ENCODE peak calls at places on chromosomes 7 and 10, in four cellular contexts. Y is GM10248, R is colonic mucosa, L is left lung. Z is an unnamed sample.

GRCh38 chr10:29591416-29591968 is 43.3 kb downstream of the SVIL start:
- DNase-seq in Y (no peak), R (no peak), L (no peak), Z (no peak)

GRCh38 chr7:134357486-134357885 is 40.8 kb upstream of the SLC35B4 start:
- DNase-seq in Y (no peak), R (no peak), L (no peak), Z (no peak)

GRCh38 chr10:13284050-13284449 is 15.8 kb downstream of the PHYH start:
- DNase-seq in Y (no peak), R (no peak), L (no peak), Z (no peak)

GRCh38 chr10:23897864-23898263 is 311.1 kb upstream of the KIAA1217 start:
- DNase-seq in Y (no peak), R (no peak), L (no peak), Z (no peak)

GRCh38 chr10:59631882-59632281 is 77.8 kb downstream of the SLC16A9 start:
- DNase-seq in Y (no peak), R (no peak), L (no peak), Z (no peak)

GRCh38 chr10:109902992-109903947 is 20.0 kb downstream of the XPNPEP1 start:
- DNase-seq in Y (no peak), R (no peak), L (no peak), Z (no peak)

GRCh38 chr7:32259917-32260596 is 189.8 kb upstream of the PDE1C start:
- DNase-seq in Y (peak), R (no peak), L (no peak), Z (no peak)

GRCh38 chr10:4835494-4835918 is 9.5 kb downstream of the AKR1E2 start:
- DNase-seq in Y (no peak), R (no peak), L (no peak), Z (no peak)

GRCh38 chr7:13577566-13578145 is 411.8 kb downstream of the ETV1 start:
- DNase-seq in Y (no peak), R (no peak), L (no peak), Z (no peak)

GRCh38 chr7:138785587-138786437 is 12.0 kb upstream of the TMEM213 start:
- DNase-seq in Y (no peak), R (no peak), L (no peak), Z (no peak)

GRCh38 chr10:22415072-22415471 is 69.8 kb downstream of the SPAG6 start:
- DNase-seq in Y (no peak), R (no peak), L (no peak), Z (no peak)

GRCh38 chr7:4665661-4666060 is 16.4 kb upstream of the FOXK1 start:
- DNase-seq in Y (no peak), R (no peak), L (no peak), Z (no peak)

GRCh38 chr7:127208351-127208750 is 44.4 kb downstream of the GRM8 start:
- DNase-seq in Y (no peak), R (no peak), L (no peak), Z (no peak)

GRCh38 chr7:43669286-43670081 is 59.8 kb downstream of the COA1 start:
- DNase-seq in Y (no peak), R (no peak), L (no peak), Z (no peak)

GRCh38 chr10:71378341-71379117 is 18.2 kb upstream of the CDH23 start:
- DNase-seq in Y (no peak), R (peak), L (no peak), Z (no peak)

DNA sequence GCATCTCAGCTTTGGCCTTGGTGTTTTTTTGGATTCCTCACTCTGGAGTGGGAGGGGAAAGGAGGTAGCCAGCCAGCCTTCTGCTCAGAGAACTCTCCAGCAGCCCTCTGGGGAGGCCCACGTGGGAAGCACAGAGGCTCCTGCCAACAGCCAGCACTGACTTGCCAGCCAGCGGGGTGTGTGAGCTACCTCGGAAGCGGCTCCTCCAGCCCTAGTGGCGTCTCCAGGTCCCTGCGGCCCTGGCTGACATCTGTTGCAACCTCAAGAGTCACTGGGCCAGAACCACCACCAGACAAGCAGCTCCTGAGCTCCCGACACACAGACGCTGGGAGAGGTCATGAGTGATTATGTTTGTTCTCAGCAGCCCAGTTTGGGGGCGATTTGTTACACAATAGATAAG is 180.2 kb upstream of the FZD8 start:
- DNase-seq in Y (no peak), R (peak), L (peak), Z (peak)
- TF ChIP-seq CTCF in Y (no peak), R (no peak), L (no peak), Z (peak)

GRCh38 chr10:119209736-119210355 is 2.5 kb downstream of the GRK5 start:
- DNase-seq in Y (no peak), R (no peak), L (no peak), Z (no peak)
- TF ChIP-seq CTCF in Y (no peak), R (peak), L (no peak), Z (no peak)

GRCh38 chr7:104862719-104863118 is 151.3 kb upstream of the KMT2E start:
- DNase-seq in Y (no peak), R (no peak), L (no peak), Z (peak)
- TF ChIP-seq CTCF in Y (no peak), R (no peak), L (no peak), Z (peak)

DNA sequence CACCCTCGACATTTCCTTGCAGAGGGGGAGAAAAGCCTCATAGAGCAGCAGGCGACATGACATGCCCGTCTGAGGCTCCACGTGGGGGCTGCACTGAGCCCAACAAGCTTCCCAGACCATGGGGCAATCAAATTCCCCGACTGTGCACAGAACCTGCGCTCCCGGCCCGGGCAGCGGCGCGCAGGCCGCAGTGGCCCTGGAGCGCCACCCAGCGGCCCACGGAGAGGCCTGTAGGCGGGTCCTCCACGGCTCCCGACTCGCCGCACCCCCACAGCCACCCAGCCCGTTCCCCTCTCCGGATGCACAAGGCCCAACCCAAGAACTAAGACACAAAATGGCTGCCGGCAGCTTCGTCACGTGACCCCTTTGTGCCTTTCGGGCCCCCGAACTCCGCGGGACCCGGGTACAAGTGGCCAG is 816 bp downstream of the EPC1 start:
- DNase-seq in Y (peak), R (peak), L (peak), Z (peak)
- TF ChIP-seq CTCF in Y (peak), R (peak), L (peak), Z (peak)

GRCh38 chr10:77377678-77378352 is 259.8 kb downstream of the KCNMA1 start:
- DNase-seq in Y (no peak), R (no peak), L (no peak), Z (peak)
- TF ChIP-seq CTCF in Y (no peak), R (no peak), L (no peak), Z (peak)

DNA sequence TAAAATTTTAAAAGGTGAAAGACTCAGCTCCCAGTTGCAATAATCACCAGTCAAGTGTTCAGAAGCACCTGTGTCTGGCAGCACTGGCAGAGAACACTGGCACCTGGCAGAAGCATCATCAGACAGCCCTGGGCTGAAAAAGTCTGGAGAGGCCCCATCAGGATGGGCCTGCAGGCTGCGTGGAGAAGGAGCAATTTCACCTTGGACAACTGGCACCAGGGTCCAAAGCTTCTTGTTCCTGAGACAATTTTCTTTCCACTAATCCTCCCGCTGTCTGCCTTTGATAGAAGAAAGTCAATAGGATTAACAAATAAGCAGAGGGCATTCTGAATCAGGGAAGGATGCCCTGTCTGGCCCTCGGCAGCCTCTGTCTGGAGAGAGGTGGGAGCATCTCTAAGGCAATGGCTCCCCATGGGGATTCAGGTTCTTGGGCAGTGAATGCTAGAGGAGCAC is 6.5 kb downstream of the COBL start:
- DNase-seq in Y (no peak), R (no peak), L (no peak), Z (peak)
- TF ChIP-seq CTCF in Y (no peak), R (no peak), L (no peak), Z (no peak)

GRCh38 chr7:69844264-69844868 is 246.1 kb downstream of the AUTS2 start:
- DNase-seq in Y (no peak), R (no peak), L (no peak), Z (no peak)

GRCh38 chr7:69837387-69838068 is 239.3 kb downstream of the AUTS2 start:
- DNase-seq in Y (no peak), R (no peak), L (no peak), Z (no peak)

GRCh38 chr7:69843653-69844052 is 245.4 kb downstream of the AUTS2 start:
- DNase-seq in Y (no peak), R (no peak), L (no peak), Z (no peak)

GRCh38 chr7:69839782-69840181 is 241.5 kb downstream of the AUTS2 start:
- DNase-seq in Y (no peak), R (no peak), L (no peak), Z (no peak)

DNA sequence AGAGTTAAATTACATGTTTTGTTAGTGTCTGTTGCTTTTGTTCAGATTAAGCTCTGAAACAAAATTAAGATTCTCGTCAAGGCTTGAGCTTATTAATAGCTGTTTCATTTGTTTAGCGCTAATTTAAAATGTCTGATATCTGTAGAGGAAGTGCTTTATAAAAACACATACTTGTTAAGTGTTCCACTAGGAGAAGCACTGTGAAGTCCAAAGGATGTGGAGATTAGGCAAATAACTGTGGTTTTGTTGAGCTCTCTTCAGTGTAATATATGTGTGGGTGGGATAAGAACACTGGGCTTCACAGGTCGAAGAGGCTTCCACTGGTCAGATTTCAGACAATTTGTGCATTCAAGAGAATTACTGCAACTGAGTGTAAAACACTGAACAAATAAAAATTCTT is 242.0 kb downstream of the AUTS2 start:
- DNase-seq in Y (no peak), R (no peak), L (no peak), Z (no peak)
- TF ChIP-seq CTCF in Y (no peak), R (no peak), L (no peak), Z (no peak)

DNA sequence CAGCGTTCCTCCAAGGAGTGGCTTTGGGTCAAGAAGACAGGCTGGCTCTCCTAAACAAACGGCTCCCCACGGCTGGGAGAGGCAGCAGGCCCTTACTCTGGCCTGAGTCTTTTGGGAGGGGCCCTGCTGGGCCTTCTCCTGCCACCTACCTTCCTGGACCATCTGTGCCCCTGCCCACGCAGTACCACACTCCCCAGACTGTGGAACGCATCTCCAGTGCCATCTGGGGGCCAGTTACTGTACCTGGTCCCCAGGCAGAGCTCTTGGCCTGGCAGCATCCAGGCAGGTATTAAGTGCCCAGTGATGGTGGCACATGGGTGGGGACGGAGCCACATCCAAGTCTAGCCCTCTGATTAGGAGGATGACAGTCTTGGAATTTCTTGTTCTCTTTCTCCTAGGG is 14.4 kb downstream of the ALKBH4 start:
- DNase-seq in Y (no peak), R (no peak), L (no peak), Z (peak)
- TF ChIP-seq CTCF in Y (peak), R (no peak), L (no peak), Z (peak)

DNA sequence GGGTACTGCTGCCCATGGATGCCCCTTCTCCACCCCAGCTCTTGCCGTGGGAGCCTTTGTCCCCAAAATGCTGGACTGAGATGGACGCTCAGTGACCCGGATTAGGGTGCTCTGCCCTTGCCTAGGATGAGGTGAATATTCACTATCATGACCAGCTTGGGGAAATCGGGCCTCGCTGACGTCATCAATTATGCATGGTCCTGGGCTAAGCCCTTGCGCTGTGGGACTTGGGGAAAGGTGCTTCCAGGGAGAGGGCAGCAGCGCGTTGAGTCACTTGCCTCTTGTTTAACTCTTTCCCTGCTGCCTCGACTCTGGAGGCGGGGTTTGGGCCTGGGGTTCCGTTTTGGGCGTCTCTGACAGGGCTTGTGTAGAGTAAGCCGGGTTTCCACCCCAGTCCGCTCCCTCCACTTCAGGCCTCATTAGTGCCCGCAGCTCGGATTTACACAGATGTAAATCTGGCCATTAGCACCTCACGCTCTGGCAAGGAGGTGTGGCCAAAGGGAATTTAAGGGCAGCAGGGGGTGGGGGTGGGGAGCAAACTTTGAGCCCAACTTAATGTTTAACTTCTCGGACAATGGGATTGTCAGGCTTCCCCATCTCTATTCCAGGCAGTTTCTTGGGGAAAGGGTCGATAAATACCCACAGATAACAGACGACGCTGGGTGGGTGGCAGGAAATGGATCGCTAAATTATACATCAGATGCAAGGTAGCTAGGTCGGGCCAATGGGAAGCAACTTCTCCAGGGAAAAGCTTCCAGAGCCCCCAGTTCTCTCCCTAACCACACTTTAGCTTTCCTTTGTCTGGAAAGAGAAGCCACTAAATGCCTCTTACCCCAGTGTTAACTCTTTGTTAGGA is 51.3 kb upstream of the TCF7L2 start:
- DNase-seq in Y (no peak), R (peak), L (no peak), Z (peak)
- TF ChIP-seq CTCF in Y (no peak), R (no peak), L (no peak), Z (no peak)

DNA sequence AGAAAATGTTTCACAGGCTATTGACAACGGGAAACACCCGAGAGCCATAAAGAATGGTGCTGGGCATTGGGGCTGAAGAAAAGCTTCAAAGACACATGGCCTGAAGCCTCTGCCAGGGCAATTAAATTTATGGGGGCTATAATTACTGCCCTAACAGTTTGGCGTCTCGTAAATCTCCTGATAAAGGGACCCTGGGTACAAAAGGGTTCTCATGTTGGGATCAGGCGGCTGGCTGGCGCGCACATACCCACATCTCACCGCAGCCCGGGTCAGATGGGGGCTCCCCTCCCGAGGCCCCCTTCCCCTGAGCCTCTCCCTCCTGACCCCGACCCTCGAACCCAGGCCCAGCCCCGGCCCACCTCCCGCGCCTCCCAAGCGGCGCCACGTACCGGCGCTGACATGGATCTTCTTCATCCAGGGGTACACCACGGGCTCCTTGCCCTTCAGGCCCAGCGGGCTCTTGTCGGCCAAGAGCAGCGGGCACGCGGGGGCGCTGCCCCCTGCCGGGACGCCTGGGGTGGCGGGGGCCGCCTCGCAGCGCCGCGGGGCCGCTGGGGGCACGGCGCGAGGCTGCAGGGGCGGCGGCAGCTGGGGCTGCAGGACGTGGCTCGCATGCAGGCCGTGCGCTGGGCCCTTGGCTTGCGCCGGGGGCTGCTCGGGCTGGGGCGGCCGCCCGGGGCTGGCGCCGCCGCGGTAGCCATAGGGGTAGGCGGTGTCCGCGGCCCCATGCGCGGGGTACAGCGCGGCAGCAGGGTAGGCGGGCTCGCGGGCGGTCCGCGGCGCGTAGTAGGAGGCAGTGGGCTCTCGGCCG is 623 bp downstream of the HOXA4 start:
- DNase-seq in Y (no peak), R (peak), L (peak), Z (peak)
- TF ChIP-seq CTCF in Y (no peak), R (no peak), L (no peak), Z (no peak)

Z was measured in WERI-Rb-1.